ENCODE peak calls at places on chromosomes 11 and 22, in five cellular contexts. One of them, this sample, is unnamed.

GRCh38 chr11:20315800-20316199 is 47.7 kb upstream of the HTATIP2 start:
- DNase-seq in K562: no peak
- DNase-seq in GM12891: no peak
- DNase-seq in stomach: no peak
- DNase-seq in H1: no peak
- DNase-seq in this sample: no peak

GRCh38 chr22:23841736-23842404 is 3.1 kb upstream of the DERL3 start:
- DNase-seq in K562: no peak
- DNase-seq in GM12891: no peak
- DNase-seq in stomach: no peak
- DNase-seq in H1: no peak
- DNase-seq in this sample: no peak

GRCh38 chr11:102603091-102603490 is 22.0 kb downstream of the MMP20 start:
- DNase-seq in K562: no peak
- DNase-seq in GM12891: no peak
- DNase-seq in stomach: no peak
- DNase-seq in H1: no peak
- DNase-seq in this sample: no peak

GRCh38 chr11:7251836-7252682 is at the start of gene SYT9:
- DNase-seq in K562: peak; percentile 19
- DNase-seq in GM12891: peak; percentile 50
- DNase-seq in stomach: peak; percentile 54
- DNase-seq in H1: peak; percentile 90
- DNase-seq in this sample: peak; percentile 42

GRCh38 chr11:11982461-11982860 is 26.0 kb downstream of the DKK3 start:
- DNase-seq in K562: no peak
- DNase-seq in GM12891: no peak
- DNase-seq in stomach: peak; percentile 19
- DNase-seq in H1: no peak
- DNase-seq in this sample: no peak

GRCh38 chr11:17734986-17735822 is 623 bp downstream of the KCNC1 start:
- DNase-seq in K562: peak; percentile 56
- DNase-seq in GM12891: peak; percentile 76
- DNase-seq in stomach: peak; percentile 72
- DNase-seq in H1: peak; percentile 84
- DNase-seq in this sample: peak; percentile 66

GRCh38 chr11:12598330-12599256 is 75.6 kb upstream of the TEAD1 start:
- DNase-seq in K562: peak; percentile 18
- DNase-seq in GM12891: no peak
- DNase-seq in stomach: no peak
- DNase-seq in H1: no peak
- DNase-seq in this sample: peak; percentile 38

GRCh38 chr11:100930185-100930778 is 199.3 kb downstream of the PGR start:
- DNase-seq in K562: peak; percentile 68
- DNase-seq in GM12891: no peak
- DNase-seq in stomach: no peak
- DNase-seq in H1: no peak
- DNase-seq in this sample: peak; percentile 64

GRCh38 chr11:68889948-68890446 is 13.6 kb downstream of the MRPL21 start:
- DNase-seq in K562: peak; percentile 32
- DNase-seq in GM12891: no peak
- DNase-seq in stomach: no peak
- DNase-seq in H1: peak; percentile 84
- DNase-seq in this sample: no peak

GRCh38 chr22:48563118-48563965 is 1264.3 kb downstream of the BRD1 start:
- DNase-seq in K562: no peak
- DNase-seq in GM12891: no peak
- DNase-seq in stomach: no peak
- DNase-seq in H1: no peak
- DNase-seq in this sample: no peak

GRCh38 chr11:32099516-32099915 is 8.6 kb downstream of the RCN1 start:
- DNase-seq in K562: no peak
- DNase-seq in GM12891: no peak
- DNase-seq in stomach: no peak
- DNase-seq in H1: no peak
- DNase-seq in this sample: no peak

GRCh38 chr11:76237914-76238313 is 31.6 kb upstream of the WNT11 start:
- DNase-seq in K562: peak; percentile 56
- DNase-seq in GM12891: no peak
- DNase-seq in stomach: no peak
- DNase-seq in H1: no peak
- DNase-seq in this sample: peak; percentile 8

GRCh38 chr22:23781533-23781932 is 5.2 kb upstream of the SMARCB1 start:
- DNase-seq in K562: no peak
- DNase-seq in GM12891: no peak
- DNase-seq in stomach: no peak
- DNase-seq in H1: no peak
- DNase-seq in this sample: no peak

GRCh38 chr22:17056807-17057206 is 28.0 kb upstream of the IL17RA start:
- DNase-seq in K562: no peak
- DNase-seq in GM12891: no peak
- DNase-seq in stomach: no peak
- DNase-seq in H1: peak; percentile 30
- DNase-seq in this sample: no peak

GRCh38 chr11:126332221-126332711 is 23.2 kb upstream of the ST3GAL4 start:
- DNase-seq in K562: no peak
- DNase-seq in GM12891: no peak
- DNase-seq in stomach: no peak
- DNase-seq in H1: no peak
- DNase-seq in this sample: peak; percentile 21
- TF ChIP-seq POLR2AphosphoS5 in K562: no peak
- TF ChIP-seq POLR2AphosphoS5 in GM12891: no peak
- TF ChIP-seq POLR2AphosphoS5 in stomach: peak; percentile 16
- TF ChIP-seq POLR2AphosphoS5 in H1: no peak
- TF ChIP-seq POLR2AphosphoS5 in this sample: no peak

GRCh38 chr22:47406896-47407295 is 644.4 kb downstream of the TBC1D22A start:
- DNase-seq in K562: no peak
- DNase-seq in GM12891: no peak
- DNase-seq in stomach: no peak
- DNase-seq in H1: no peak
- DNase-seq in this sample: no peak

GRCh38 chr22:47409501-47410275 is 647.2 kb downstream of the TBC1D22A start:
- DNase-seq in K562: no peak
- DNase-seq in GM12891: no peak
- DNase-seq in stomach: no peak
- DNase-seq in H1: no peak
- DNase-seq in this sample: no peak

GRCh38 chr22:47407626-47408025 is 645.2 kb downstream of the TBC1D22A start:
- DNase-seq in K562: no peak
- DNase-seq in GM12891: no peak
- DNase-seq in stomach: no peak
- DNase-seq in H1: no peak
- DNase-seq in this sample: no peak

GRCh38 chr22:47406180-47406723 is 643.8 kb downstream of the TBC1D22A start:
- DNase-seq in K562: no peak
- DNase-seq in GM12891: no peak
- DNase-seq in stomach: no peak
- DNase-seq in H1: no peak
- DNase-seq in this sample: no peak

DNA sequence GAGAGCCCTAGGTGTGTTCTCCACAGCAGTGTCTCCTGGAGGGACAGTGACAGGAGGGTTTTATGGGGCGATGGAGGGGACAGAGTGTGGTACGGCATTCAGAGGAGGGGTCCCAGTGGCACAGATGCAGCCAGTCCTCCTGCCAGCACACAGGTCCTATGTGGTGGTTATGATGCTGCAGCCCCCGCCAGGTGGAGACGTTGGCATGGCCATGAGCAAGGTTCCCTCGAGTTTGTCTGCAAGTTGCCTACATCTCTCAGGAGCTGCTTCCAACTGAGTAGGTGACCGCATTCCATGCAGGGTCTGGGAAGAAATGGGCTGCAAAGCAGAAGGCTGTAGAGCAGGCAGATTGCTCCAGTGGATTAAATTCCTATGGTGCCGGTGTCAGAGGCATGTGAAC is 646.0 kb downstream of the TBC1D22A start:
- DNase-seq in K562: peak; percentile 3
- DNase-seq in GM12891: no peak
- DNase-seq in stomach: no peak
- DNase-seq in H1: no peak
- DNase-seq in this sample: no peak
- TF ChIP-seq POLR2AphosphoS5 in K562: no peak
- TF ChIP-seq POLR2AphosphoS5 in GM12891: no peak
- TF ChIP-seq POLR2AphosphoS5 in stomach: no peak
- TF ChIP-seq POLR2AphosphoS5 in H1: no peak
- TF ChIP-seq POLR2AphosphoS5 in this sample: no peak

DNA sequence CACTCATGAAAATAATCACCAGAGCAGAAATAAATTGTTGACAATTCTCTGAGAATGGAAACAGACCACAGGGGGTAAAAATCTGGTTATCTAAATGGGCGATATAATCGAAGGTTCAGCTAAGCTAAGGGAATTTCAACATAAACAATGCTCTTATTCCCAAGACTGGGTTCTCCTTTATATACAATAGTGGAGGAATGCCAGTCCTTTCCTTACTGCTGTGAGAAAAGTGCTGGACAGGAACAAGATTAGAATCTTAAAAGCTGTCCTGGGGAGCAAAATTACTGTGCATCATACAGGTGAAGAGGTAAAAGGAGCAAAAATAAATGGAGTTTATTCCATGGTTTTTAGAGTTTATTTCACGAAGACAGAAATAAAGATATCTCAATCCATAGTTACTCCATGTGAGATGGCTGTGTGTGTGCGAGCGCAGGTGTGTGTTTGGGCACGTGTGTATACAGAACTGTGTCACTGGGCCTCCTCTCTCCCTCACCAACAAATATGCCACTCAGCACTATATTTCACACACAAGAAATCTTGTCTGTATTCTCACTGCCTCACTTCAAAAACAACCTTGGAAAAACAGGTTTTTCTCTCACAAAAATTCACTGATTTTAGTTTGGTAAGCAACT is 385.6 kb downstream of the DCDC1 start:
- DNase-seq in K562: no peak
- DNase-seq in GM12891: no peak
- DNase-seq in stomach: no peak
- DNase-seq in H1: no peak
- DNase-seq in this sample: no peak
- TF ChIP-seq POLR2AphosphoS5 in K562: no peak
- TF ChIP-seq POLR2AphosphoS5 in GM12891: no peak
- TF ChIP-seq POLR2AphosphoS5 in stomach: no peak
- TF ChIP-seq POLR2AphosphoS5 in H1: no peak
- TF ChIP-seq POLR2AphosphoS5 in this sample: no peak

GRCh38 chr11:72762641-72763304 is 10.6 kb upstream of the ARAP1 start:
- DNase-seq in K562: no peak
- DNase-seq in GM12891: no peak
- DNase-seq in stomach: no peak
- DNase-seq in H1: no peak
- DNase-seq in this sample: no peak
- TF ChIP-seq POLR2AphosphoS5 in K562: no peak
- TF ChIP-seq POLR2AphosphoS5 in GM12891: no peak
- TF ChIP-seq POLR2AphosphoS5 in stomach: no peak
- TF ChIP-seq POLR2AphosphoS5 in H1: no peak
- TF ChIP-seq POLR2AphosphoS5 in this sample: no peak

GRCh38 chr22:20552450-20552894 is 45.1 kb downstream of the MED15 start:
- DNase-seq in K562: no peak
- DNase-seq in GM12891: no peak
- DNase-seq in stomach: peak; percentile 52
- DNase-seq in H1: no peak
- DNase-seq in this sample: peak; percentile 47
- TF ChIP-seq POLR2AphosphoS5 in K562: no peak
- TF ChIP-seq POLR2AphosphoS5 in GM12891: no peak
- TF ChIP-seq POLR2AphosphoS5 in stomach: peak; percentile 21
- TF ChIP-seq POLR2AphosphoS5 in H1: no peak
- TF ChIP-seq POLR2AphosphoS5 in this sample: no peak

GRCh38 chr22:41021655-41022454 is 70.5 kb upstream of the EP300 start:
- DNase-seq in K562: peak; percentile 77
- DNase-seq in GM12891: peak; percentile 54
- DNase-seq in stomach: peak; percentile 69
- DNase-seq in H1: peak; percentile 84
- DNase-seq in this sample: peak; percentile 17
- TF ChIP-seq POLR2AphosphoS5 in K562: peak; percentile 48
- TF ChIP-seq POLR2AphosphoS5 in GM12891: no peak
- TF ChIP-seq POLR2AphosphoS5 in stomach: peak; percentile 77
- TF ChIP-seq POLR2AphosphoS5 in H1: peak; percentile 55
- TF ChIP-seq POLR2AphosphoS5 in this sample: peak; percentile 24